ENCODE peak calls at places on chromosomes 16 and 17, in eight cellular contexts. One of them, this sample, is unnamed.

GRCh38 chr17:47604268-47604927 is 45.3 kb upstream of the KPNB1 start:
- DNase-seq in heart right ventricle: peak; percentile 73
- DNase-seq in activated naive CD8-positive, alpha-beta T cell treated with anti-CD3 and anti-CD28 coated beads, Interleukin-2, amount 50 U/mL, for 24 hours: no peak
- DNase-seq in activated CD4-positive, alpha-beta memory T cell treated with anti-CD3 and anti-CD28 coated beads for 36 hours: no peak
- DNase-seq in right lobe of liver: no peak
- DNase-seq in B cell: no peak
- DNase-seq in OCI-M1: no peak
- DNase-seq in activated T-cell treated with anti-CD3 and anti-CD28 coated beads for 4 hours: no peak
- DNase-seq in this sample: no peak

GRCh38 chr17:41538565-41538991 is 10.5 kb upstream of the KRT19 start:
- DNase-seq in heart right ventricle: no peak
- DNase-seq in activated naive CD8-positive, alpha-beta T cell treated with anti-CD3 and anti-CD28 coated beads, Interleukin-2, amount 50 U/mL, for 24 hours: no peak
- DNase-seq in activated CD4-positive, alpha-beta memory T cell treated with anti-CD3 and anti-CD28 coated beads for 36 hours: no peak
- DNase-seq in right lobe of liver: no peak
- DNase-seq in B cell: no peak
- DNase-seq in OCI-M1: no peak
- DNase-seq in activated T-cell treated with anti-CD3 and anti-CD28 coated beads for 4 hours: no peak
- DNase-seq in this sample: no peak

GRCh38 chr17:12231027-12231682 is 210.5 kb downstream of the MAP2K4 start:
- DNase-seq in heart right ventricle: no peak
- DNase-seq in activated naive CD8-positive, alpha-beta T cell treated with anti-CD3 and anti-CD28 coated beads, Interleukin-2, amount 50 U/mL, for 24 hours: no peak
- DNase-seq in activated CD4-positive, alpha-beta memory T cell treated with anti-CD3 and anti-CD28 coated beads for 36 hours: no peak
- DNase-seq in right lobe of liver: no peak
- DNase-seq in B cell: no peak
- DNase-seq in OCI-M1: no peak
- DNase-seq in activated T-cell treated with anti-CD3 and anti-CD28 coated beads for 4 hours: no peak
- DNase-seq in this sample: no peak

GRCh38 chr16:27314161-27314723 is 468 bp downstream of the IL4R start:
- DNase-seq in heart right ventricle: peak; percentile 75
- DNase-seq in activated naive CD8-positive, alpha-beta T cell treated with anti-CD3 and anti-CD28 coated beads, Interleukin-2, amount 50 U/mL, for 24 hours: peak; percentile 73
- DNase-seq in activated CD4-positive, alpha-beta memory T cell treated with anti-CD3 and anti-CD28 coated beads for 36 hours: peak; percentile 83
- DNase-seq in right lobe of liver: peak; percentile 79
- DNase-seq in B cell: no peak
- DNase-seq in OCI-M1: peak; percentile 71
- DNase-seq in activated T-cell treated with anti-CD3 and anti-CD28 coated beads for 4 hours: no peak
- DNase-seq in this sample: peak; percentile 72

GRCh38 chr16:56628486-56629035 is 3.0 kb downstream of the MT1E start:
- DNase-seq in heart right ventricle: no peak
- DNase-seq in activated naive CD8-positive, alpha-beta T cell treated with anti-CD3 and anti-CD28 coated beads, Interleukin-2, amount 50 U/mL, for 24 hours: no peak
- DNase-seq in activated CD4-positive, alpha-beta memory T cell treated with anti-CD3 and anti-CD28 coated beads for 36 hours: no peak
- DNase-seq in right lobe of liver: no peak
- DNase-seq in B cell: no peak
- DNase-seq in OCI-M1: peak; percentile 2
- DNase-seq in activated T-cell treated with anti-CD3 and anti-CD28 coated beads for 4 hours: no peak
- DNase-seq in this sample: no peak

GRCh38 chr16:75288596-75289120 is 37.2 kb upstream of the BCAR1 start:
- DNase-seq in heart right ventricle: no peak
- DNase-seq in activated naive CD8-positive, alpha-beta T cell treated with anti-CD3 and anti-CD28 coated beads, Interleukin-2, amount 50 U/mL, for 24 hours: peak; percentile 77
- DNase-seq in activated CD4-positive, alpha-beta memory T cell treated with anti-CD3 and anti-CD28 coated beads for 36 hours: peak; percentile 79
- DNase-seq in right lobe of liver: no peak
- DNase-seq in B cell: no peak
- DNase-seq in OCI-M1: peak; percentile 95
- DNase-seq in activated T-cell treated with anti-CD3 and anti-CD28 coated beads for 4 hours: peak; percentile 32
- DNase-seq in this sample: no peak

GRCh38 chr17:78128616-78129384 is at the start of gene TMC6:
- DNase-seq in heart right ventricle: no peak
- DNase-seq in activated naive CD8-positive, alpha-beta T cell treated with anti-CD3 and anti-CD28 coated beads, Interleukin-2, amount 50 U/mL, for 24 hours: peak; percentile 70
- DNase-seq in activated CD4-positive, alpha-beta memory T cell treated with anti-CD3 and anti-CD28 coated beads for 36 hours: peak; percentile 85
- DNase-seq in right lobe of liver: no peak
- DNase-seq in B cell: peak; percentile 95
- DNase-seq in OCI-M1: peak; percentile 84
- DNase-seq in activated T-cell treated with anti-CD3 and anti-CD28 coated beads for 4 hours: peak; percentile 52
- DNase-seq in this sample: peak; percentile 94

GRCh38 chr16:83542491-83542890 is 265.3 kb upstream of the HSBP1 start:
- DNase-seq in heart right ventricle: no peak
- DNase-seq in activated naive CD8-positive, alpha-beta T cell treated with anti-CD3 and anti-CD28 coated beads, Interleukin-2, amount 50 U/mL, for 24 hours: no peak
- DNase-seq in activated CD4-positive, alpha-beta memory T cell treated with anti-CD3 and anti-CD28 coated beads for 36 hours: no peak
- DNase-seq in right lobe of liver: no peak
- DNase-seq in B cell: no peak
- DNase-seq in OCI-M1: no peak
- DNase-seq in activated T-cell treated with anti-CD3 and anti-CD28 coated beads for 4 hours: no peak
- DNase-seq in this sample: no peak

GRCh38 chr16:85898521-85899442 is at the start of gene IRF8:
- DNase-seq in heart right ventricle: peak; percentile 73
- DNase-seq in activated naive CD8-positive, alpha-beta T cell treated with anti-CD3 and anti-CD28 coated beads, Interleukin-2, amount 50 U/mL, for 24 hours: peak; percentile 93
- DNase-seq in activated CD4-positive, alpha-beta memory T cell treated with anti-CD3 and anti-CD28 coated beads for 36 hours: peak; percentile 80
- DNase-seq in right lobe of liver: peak; percentile 90
- DNase-seq in B cell: peak; percentile 91
- DNase-seq in OCI-M1: no peak
- DNase-seq in activated T-cell treated with anti-CD3 and anti-CD28 coated beads for 4 hours: peak; percentile 80
- DNase-seq in this sample: peak; percentile 94

GRCh38 chr16:66207139-66207863 is 159.2 kb upstream of the CDH5 start:
- DNase-seq in heart right ventricle: no peak
- DNase-seq in activated naive CD8-positive, alpha-beta T cell treated with anti-CD3 and anti-CD28 coated beads, Interleukin-2, amount 50 U/mL, for 24 hours: no peak
- DNase-seq in activated CD4-positive, alpha-beta memory T cell treated with anti-CD3 and anti-CD28 coated beads for 36 hours: no peak
- DNase-seq in right lobe of liver: no peak
- DNase-seq in B cell: no peak
- DNase-seq in OCI-M1: peak; percentile 2
- DNase-seq in activated T-cell treated with anti-CD3 and anti-CD28 coated beads for 4 hours: no peak
- DNase-seq in this sample: no peak

GRCh38 chr17:1727876-1728630 is 3.5 kb downstream of the WDR81 start:
- DNase-seq in heart right ventricle: no peak
- DNase-seq in activated naive CD8-positive, alpha-beta T cell treated with anti-CD3 and anti-CD28 coated beads, Interleukin-2, amount 50 U/mL, for 24 hours: no peak
- DNase-seq in activated CD4-positive, alpha-beta memory T cell treated with anti-CD3 and anti-CD28 coated beads for 36 hours: no peak
- DNase-seq in right lobe of liver: no peak
- DNase-seq in B cell: no peak
- DNase-seq in OCI-M1: no peak
- DNase-seq in activated T-cell treated with anti-CD3 and anti-CD28 coated beads for 4 hours: no peak
- DNase-seq in this sample: no peak

GRCh38 chr17:62663304-62663703 is 35.8 kb downstream of the MRC2 start:
- DNase-seq in heart right ventricle: no peak
- DNase-seq in activated naive CD8-positive, alpha-beta T cell treated with anti-CD3 and anti-CD28 coated beads, Interleukin-2, amount 50 U/mL, for 24 hours: no peak
- DNase-seq in activated CD4-positive, alpha-beta memory T cell treated with anti-CD3 and anti-CD28 coated beads for 36 hours: no peak
- DNase-seq in right lobe of liver: no peak
- DNase-seq in B cell: no peak
- DNase-seq in OCI-M1: no peak
- DNase-seq in activated T-cell treated with anti-CD3 and anti-CD28 coated beads for 4 hours: no peak
- DNase-seq in this sample: no peak

GRCh38 chr16:88533381-88533831 is 36.8 kb upstream of the ZC3H18 start:
- DNase-seq in heart right ventricle: no peak
- DNase-seq in activated naive CD8-positive, alpha-beta T cell treated with anti-CD3 and anti-CD28 coated beads, Interleukin-2, amount 50 U/mL, for 24 hours: no peak
- DNase-seq in activated CD4-positive, alpha-beta memory T cell treated with anti-CD3 and anti-CD28 coated beads for 36 hours: no peak
- DNase-seq in right lobe of liver: no peak
- DNase-seq in B cell: no peak
- DNase-seq in OCI-M1: no peak
- DNase-seq in activated T-cell treated with anti-CD3 and anti-CD28 coated beads for 4 hours: no peak
- DNase-seq in this sample: no peak

GRCh38 chr17:81163051-81163695 is 2.1 kb upstream of the PVALEF start:
- DNase-seq in heart right ventricle: no peak
- DNase-seq in activated naive CD8-positive, alpha-beta T cell treated with anti-CD3 and anti-CD28 coated beads, Interleukin-2, amount 50 U/mL, for 24 hours: no peak
- DNase-seq in activated CD4-positive, alpha-beta memory T cell treated with anti-CD3 and anti-CD28 coated beads for 36 hours: no peak
- DNase-seq in right lobe of liver: no peak
- DNase-seq in B cell: no peak
- DNase-seq in OCI-M1: no peak
- DNase-seq in activated T-cell treated with anti-CD3 and anti-CD28 coated beads for 4 hours: no peak
- DNase-seq in this sample: no peak

GRCh38 chr16:55370762-55371482 is 46.9 kb downstream of the IRX6 start:
- DNase-seq in heart right ventricle: peak; percentile 74
- DNase-seq in activated naive CD8-positive, alpha-beta T cell treated with anti-CD3 and anti-CD28 coated beads, Interleukin-2, amount 50 U/mL, for 24 hours: no peak
- DNase-seq in activated CD4-positive, alpha-beta memory T cell treated with anti-CD3 and anti-CD28 coated beads for 36 hours: peak; percentile 23
- DNase-seq in right lobe of liver: peak; percentile 51
- DNase-seq in B cell: no peak
- DNase-seq in OCI-M1: peak; percentile 64
- DNase-seq in activated T-cell treated with anti-CD3 and anti-CD28 coated beads for 4 hours: no peak
- DNase-seq in this sample: peak; percentile 12

GRCh38 chr17:27567563-27567859 is 63.5 kb upstream of the LGALS9 start:
- DNase-seq in heart right ventricle: no peak
- DNase-seq in activated naive CD8-positive, alpha-beta T cell treated with anti-CD3 and anti-CD28 coated beads, Interleukin-2, amount 50 U/mL, for 24 hours: no peak
- DNase-seq in activated CD4-positive, alpha-beta memory T cell treated with anti-CD3 and anti-CD28 coated beads for 36 hours: no peak
- DNase-seq in right lobe of liver: no peak
- DNase-seq in B cell: no peak
- DNase-seq in OCI-M1: no peak
- DNase-seq in activated T-cell treated with anti-CD3 and anti-CD28 coated beads for 4 hours: no peak
- DNase-seq in this sample: no peak

GRCh38 chr16:72856797-72857196 is 191.1 kb downstream of the ZFHX3 start:
- DNase-seq in heart right ventricle: no peak
- DNase-seq in activated naive CD8-positive, alpha-beta T cell treated with anti-CD3 and anti-CD28 coated beads, Interleukin-2, amount 50 U/mL, for 24 hours: peak; percentile 16
- DNase-seq in activated CD4-positive, alpha-beta memory T cell treated with anti-CD3 and anti-CD28 coated beads for 36 hours: peak; percentile 15
- DNase-seq in right lobe of liver: no peak
- DNase-seq in B cell: no peak
- DNase-seq in OCI-M1: no peak
- DNase-seq in activated T-cell treated with anti-CD3 and anti-CD28 coated beads for 4 hours: no peak
- DNase-seq in this sample: peak; percentile 64

GRCh38 chr17:8552582-8553320 is 77.8 kb downstream of the MYH10 start:
- DNase-seq in heart right ventricle: no peak
- DNase-seq in activated naive CD8-positive, alpha-beta T cell treated with anti-CD3 and anti-CD28 coated beads, Interleukin-2, amount 50 U/mL, for 24 hours: no peak
- DNase-seq in activated CD4-positive, alpha-beta memory T cell treated with anti-CD3 and anti-CD28 coated beads for 36 hours: no peak
- DNase-seq in right lobe of liver: no peak
- DNase-seq in B cell: no peak
- DNase-seq in OCI-M1: no peak
- DNase-seq in activated T-cell treated with anti-CD3 and anti-CD28 coated beads for 4 hours: no peak
- DNase-seq in this sample: no peak

GRCh38 chr16:15644306-15644961 is 1.5 kb upstream of the MARF1 start:
- DNase-seq in heart right ventricle: no peak
- DNase-seq in activated naive CD8-positive, alpha-beta T cell treated with anti-CD3 and anti-CD28 coated beads, Interleukin-2, amount 50 U/mL, for 24 hours: no peak
- DNase-seq in activated CD4-positive, alpha-beta memory T cell treated with anti-CD3 and anti-CD28 coated beads for 36 hours: no peak
- DNase-seq in right lobe of liver: no peak
- DNase-seq in B cell: no peak
- DNase-seq in OCI-M1: peak; percentile 51
- DNase-seq in activated T-cell treated with anti-CD3 and anti-CD28 coated beads for 4 hours: no peak
- DNase-seq in this sample: no peak

GRCh38 chr17:41974031-41974430 is 7.4 kb downstream of the CNP start:
- DNase-seq in heart right ventricle: no peak
- DNase-seq in activated naive CD8-positive, alpha-beta T cell treated with anti-CD3 and anti-CD28 coated beads, Interleukin-2, amount 50 U/mL, for 24 hours: no peak
- DNase-seq in activated CD4-positive, alpha-beta memory T cell treated with anti-CD3 and anti-CD28 coated beads for 36 hours: no peak
- DNase-seq in right lobe of liver: no peak
- DNase-seq in B cell: no peak
- DNase-seq in OCI-M1: no peak
- DNase-seq in activated T-cell treated with anti-CD3 and anti-CD28 coated beads for 4 hours: no peak
- DNase-seq in this sample: no peak

GRCh38 chr16:3838600-3839401 is 41.7 kb downstream of the CREBBP start:
- DNase-seq in heart right ventricle: no peak
- DNase-seq in activated naive CD8-positive, alpha-beta T cell treated with anti-CD3 and anti-CD28 coated beads, Interleukin-2, amount 50 U/mL, for 24 hours: no peak
- DNase-seq in activated CD4-positive, alpha-beta memory T cell treated with anti-CD3 and anti-CD28 coated beads for 36 hours: no peak
- DNase-seq in right lobe of liver: no peak
- DNase-seq in B cell: no peak
- DNase-seq in OCI-M1: no peak
- DNase-seq in activated T-cell treated with anti-CD3 and anti-CD28 coated beads for 4 hours: no peak
- DNase-seq in this sample: no peak

GRCh38 chr17:71632328-71632727 is 488.5 kb upstream of the SOX9 start:
- DNase-seq in heart right ventricle: no peak
- DNase-seq in activated naive CD8-positive, alpha-beta T cell treated with anti-CD3 and anti-CD28 coated beads, Interleukin-2, amount 50 U/mL, for 24 hours: no peak
- DNase-seq in activated CD4-positive, alpha-beta memory T cell treated with anti-CD3 and anti-CD28 coated beads for 36 hours: no peak
- DNase-seq in right lobe of liver: no peak
- DNase-seq in B cell: no peak
- DNase-seq in OCI-M1: peak; percentile 12
- DNase-seq in activated T-cell treated with anti-CD3 and anti-CD28 coated beads for 4 hours: no peak
- DNase-seq in this sample: no peak

GRCh38 chr17:80064696-80065095 is 28.3 kb downstream of the CCDC40 start:
- DNase-seq in heart right ventricle: no peak
- DNase-seq in activated naive CD8-positive, alpha-beta T cell treated with anti-CD3 and anti-CD28 coated beads, Interleukin-2, amount 50 U/mL, for 24 hours: no peak
- DNase-seq in activated CD4-positive, alpha-beta memory T cell treated with anti-CD3 and anti-CD28 coated beads for 36 hours: no peak
- DNase-seq in right lobe of liver: no peak
- DNase-seq in B cell: no peak
- DNase-seq in OCI-M1: no peak
- DNase-seq in activated T-cell treated with anti-CD3 and anti-CD28 coated beads for 4 hours: no peak
- DNase-seq in this sample: no peak

GRCh38 chr17:50165066-50165465 is 739 bp upstream of the SGCA start:
- DNase-seq in heart right ventricle: no peak
- DNase-seq in activated naive CD8-positive, alpha-beta T cell treated with anti-CD3 and anti-CD28 coated beads, Interleukin-2, amount 50 U/mL, for 24 hours: no peak
- DNase-seq in activated CD4-positive, alpha-beta memory T cell treated with anti-CD3 and anti-CD28 coated beads for 36 hours: no peak
- DNase-seq in right lobe of liver: no peak
- DNase-seq in B cell: no peak
- DNase-seq in OCI-M1: no peak
- DNase-seq in activated T-cell treated with anti-CD3 and anti-CD28 coated beads for 4 hours: no peak
- DNase-seq in this sample: no peak

GRCh38 chr16:84411768-84412167 is 43.4 kb downstream of the ATP2C2 start:
- DNase-seq in heart right ventricle: no peak
- DNase-seq in activated naive CD8-positive, alpha-beta T cell treated with anti-CD3 and anti-CD28 coated beads, Interleukin-2, amount 50 U/mL, for 24 hours: no peak
- DNase-seq in activated CD4-positive, alpha-beta memory T cell treated with anti-CD3 and anti-CD28 coated beads for 36 hours: no peak
- DNase-seq in right lobe of liver: no peak
- DNase-seq in B cell: no peak
- DNase-seq in OCI-M1: no peak
- DNase-seq in activated T-cell treated with anti-CD3 and anti-CD28 coated beads for 4 hours: no peak
- DNase-seq in this sample: no peak

GRCh38 chr17:11140028-11140427 is 101.0 kb upstream of the SHISA6 start:
- DNase-seq in heart right ventricle: peak; percentile 60
- DNase-seq in activated naive CD8-positive, alpha-beta T cell treated with anti-CD3 and anti-CD28 coated beads, Interleukin-2, amount 50 U/mL, for 24 hours: no peak
- DNase-seq in activated CD4-positive, alpha-beta memory T cell treated with anti-CD3 and anti-CD28 coated beads for 36 hours: no peak
- DNase-seq in right lobe of liver: no peak
- DNase-seq in B cell: no peak
- DNase-seq in OCI-M1: no peak
- DNase-seq in activated T-cell treated with anti-CD3 and anti-CD28 coated beads for 4 hours: no peak
- DNase-seq in this sample: no peak

GRCh38 chr16:24091125-24091524 is 165.0 kb upstream of the CACNG3 start:
- DNase-seq in heart right ventricle: no peak
- DNase-seq in activated naive CD8-positive, alpha-beta T cell treated with anti-CD3 and anti-CD28 coated beads, Interleukin-2, amount 50 U/mL, for 24 hours: no peak
- DNase-seq in activated CD4-positive, alpha-beta memory T cell treated with anti-CD3 and anti-CD28 coated beads for 36 hours: no peak
- DNase-seq in right lobe of liver: no peak
- DNase-seq in B cell: no peak
- DNase-seq in OCI-M1: no peak
- DNase-seq in activated T-cell treated with anti-CD3 and anti-CD28 coated beads for 4 hours: no peak
- DNase-seq in this sample: no peak

GRCh38 chr17:46026815-46027125 is 27.7 kb downstream of the STH start:
- DNase-seq in heart right ventricle: no peak
- DNase-seq in activated naive CD8-positive, alpha-beta T cell treated with anti-CD3 and anti-CD28 coated beads, Interleukin-2, amount 50 U/mL, for 24 hours: no peak
- DNase-seq in activated CD4-positive, alpha-beta memory T cell treated with anti-CD3 and anti-CD28 coated beads for 36 hours: no peak
- DNase-seq in right lobe of liver: no peak
- DNase-seq in B cell: no peak
- DNase-seq in OCI-M1: no peak
- DNase-seq in activated T-cell treated with anti-CD3 and anti-CD28 coated beads for 4 hours: no peak
- DNase-seq in this sample: no peak

GRCh38 chr16:31536804-31537361 is 9.2 kb downstream of the AHSP start:
- DNase-seq in heart right ventricle: no peak
- DNase-seq in activated naive CD8-positive, alpha-beta T cell treated with anti-CD3 and anti-CD28 coated beads, Interleukin-2, amount 50 U/mL, for 24 hours: no peak
- DNase-seq in activated CD4-positive, alpha-beta memory T cell treated with anti-CD3 and anti-CD28 coated beads for 36 hours: no peak
- DNase-seq in right lobe of liver: no peak
- DNase-seq in B cell: no peak
- DNase-seq in OCI-M1: no peak
- DNase-seq in activated T-cell treated with anti-CD3 and anti-CD28 coated beads for 4 hours: no peak
- DNase-seq in this sample: no peak

GRCh38 chr17:78608122-78608803 is 31.1 kb upstream of the DNAH17 start:
- DNase-seq in heart right ventricle: no peak
- DNase-seq in activated naive CD8-positive, alpha-beta T cell treated with anti-CD3 and anti-CD28 coated beads, Interleukin-2, amount 50 U/mL, for 24 hours: no peak
- DNase-seq in activated CD4-positive, alpha-beta memory T cell treated with anti-CD3 and anti-CD28 coated beads for 36 hours: no peak
- DNase-seq in right lobe of liver: no peak
- DNase-seq in B cell: no peak
- DNase-seq in OCI-M1: no peak
- DNase-seq in activated T-cell treated with anti-CD3 and anti-CD28 coated beads for 4 hours: no peak
- DNase-seq in this sample: no peak

GRCh38 chr16:64983983-64984382 is 137.9 kb downstream of the CDH11 start:
- DNase-seq in heart right ventricle: peak; percentile 62
- DNase-seq in activated naive CD8-positive, alpha-beta T cell treated with anti-CD3 and anti-CD28 coated beads, Interleukin-2, amount 50 U/mL, for 24 hours: no peak
- DNase-seq in activated CD4-positive, alpha-beta memory T cell treated with anti-CD3 and anti-CD28 coated beads for 36 hours: no peak
- DNase-seq in right lobe of liver: no peak
- DNase-seq in B cell: no peak
- DNase-seq in OCI-M1: peak; percentile 22
- DNase-seq in activated T-cell treated with anti-CD3 and anti-CD28 coated beads for 4 hours: no peak
- DNase-seq in this sample: no peak

GRCh38 chr17:81644496-81644895 is 7.5 kb downstream of the TSPAN10 start:
- DNase-seq in heart right ventricle: no peak
- DNase-seq in activated naive CD8-positive, alpha-beta T cell treated with anti-CD3 and anti-CD28 coated beads, Interleukin-2, amount 50 U/mL, for 24 hours: no peak
- DNase-seq in activated CD4-positive, alpha-beta memory T cell treated with anti-CD3 and anti-CD28 coated beads for 36 hours: no peak
- DNase-seq in right lobe of liver: no peak
- DNase-seq in B cell: peak; percentile 45
- DNase-seq in OCI-M1: no peak
- DNase-seq in activated T-cell treated with anti-CD3 and anti-CD28 coated beads for 4 hours: no peak
- DNase-seq in this sample: no peak

GRCh38 chr16:12639044-12639443 is 164.6 kb downstream of the CPPED1 start:
- DNase-seq in heart right ventricle: no peak
- DNase-seq in activated naive CD8-positive, alpha-beta T cell treated with anti-CD3 and anti-CD28 coated beads, Interleukin-2, amount 50 U/mL, for 24 hours: no peak
- DNase-seq in activated CD4-positive, alpha-beta memory T cell treated with anti-CD3 and anti-CD28 coated beads for 36 hours: no peak
- DNase-seq in right lobe of liver: peak; percentile 5
- DNase-seq in B cell: no peak
- DNase-seq in OCI-M1: no peak
- DNase-seq in activated T-cell treated with anti-CD3 and anti-CD28 coated beads for 4 hours: no peak
- DNase-seq in this sample: no peak

GRCh38 chr17:51224615-51225262 is 35.1 kb downstream of the MBTD1 start:
- DNase-seq in heart right ventricle: no peak
- DNase-seq in activated naive CD8-positive, alpha-beta T cell treated with anti-CD3 and anti-CD28 coated beads, Interleukin-2, amount 50 U/mL, for 24 hours: no peak
- DNase-seq in activated CD4-positive, alpha-beta memory T cell treated with anti-CD3 and anti-CD28 coated beads for 36 hours: no peak
- DNase-seq in right lobe of liver: no peak
- DNase-seq in B cell: no peak
- DNase-seq in OCI-M1: peak; percentile 19
- DNase-seq in activated T-cell treated with anti-CD3 and anti-CD28 coated beads for 4 hours: no peak
- DNase-seq in this sample: no peak